ENCODE peak calls at places on chromosomes 12 and 14, in five cellular contexts. B, S, K, O and U are unnamed samples. For H3K4me1, the result is how much of the 10 kb centered on the place peaks cover.

GRCh38 chr14:50599700-50600444 is 39.9 kb downstream of the ATL1 start:
- DNase-seq in K (no peak), S (no peak), B (no peak), O (peak), U (no peak)

GRCh38 chr12:31896514-31897039 is 62.6 kb upstream of the RESF1 start:
- DNase-seq in B (peak), K (peak), O (peak), S (no peak), U (no peak)

GRCh38 chr12:11761869-11762567 is 112.5 kb downstream of the ETV6 start:
- DNase-seq in K (no peak), B (no peak), O (no peak), S (no peak), U (no peak)

GRCh38 chr12:66117242-66117641 is 13.3 kb downstream of the LLPH start:
- DNase-seq in K (no peak), B (no peak), S (no peak), O (no peak), U (no peak)

GRCh38 chr14:104583424-104584114 is 4.0 kb downstream of the C14orf180 start:
- DNase-seq in S (no peak), O (no peak), B (no peak), K (no peak), U (no peak)

GRCh38 chr14:85421166-85421877 is 108.6 kb upstream of the FLRT2 start:
- DNase-seq in O (peak), K (no peak), S (no peak), B (no peak), U (no peak)

GRCh38 chr14:59236195-59236594 is 47.7 kb downstream of the DAAM1 start:
- DNase-seq in B (peak), K (no peak), S (no peak), O (no peak), U (no peak)

GRCh38 chr14:75453817-75454434 is 26.1 kb downstream of the JDP2 start:
- DNase-seq in S (no peak), K (no peak), B (no peak), O (no peak), U (no peak)

GRCh38 chr12:12813120-12814101 is at the start of gene DDX47:
- DNase-seq in O (peak), S (no peak), K (peak), B (peak), U (peak)

GRCh38 chr14:105883066-105884005 is 357.0 kb downstream of the TMEM121 start:
- DNase-seq in B (peak), S (peak), O (no peak), K (no peak), U (peak)

GRCh38 chr14:25757364-25757763 is 707.4 kb upstream of the STXBP6 start:
- DNase-seq in S (no peak), K (no peak), O (no peak), B (no peak), U (no peak)

GRCh38 chr14:100045687-100046344 is 19.4 kb upstream of the EVL start:
- DNase-seq in O (no peak), S (no peak), B (no peak), K (no peak), U (no peak)

GRCh38 chr12:49094104-49094948 is at the start of gene DHH:
- DNase-seq in B (peak), S (no peak), O (no peak), K (peak), U (peak)

GRCh38 chr12:57726884-57727757 is 11.4 kb downstream of the AGAP2 start:
- DNase-seq in S (peak), K (peak), B (no peak), O (peak), U (peak)
- TF ChIP-seq CTCF in S (peak), K (no peak), B (peak), O (peak), U (no peak)

DNA sequence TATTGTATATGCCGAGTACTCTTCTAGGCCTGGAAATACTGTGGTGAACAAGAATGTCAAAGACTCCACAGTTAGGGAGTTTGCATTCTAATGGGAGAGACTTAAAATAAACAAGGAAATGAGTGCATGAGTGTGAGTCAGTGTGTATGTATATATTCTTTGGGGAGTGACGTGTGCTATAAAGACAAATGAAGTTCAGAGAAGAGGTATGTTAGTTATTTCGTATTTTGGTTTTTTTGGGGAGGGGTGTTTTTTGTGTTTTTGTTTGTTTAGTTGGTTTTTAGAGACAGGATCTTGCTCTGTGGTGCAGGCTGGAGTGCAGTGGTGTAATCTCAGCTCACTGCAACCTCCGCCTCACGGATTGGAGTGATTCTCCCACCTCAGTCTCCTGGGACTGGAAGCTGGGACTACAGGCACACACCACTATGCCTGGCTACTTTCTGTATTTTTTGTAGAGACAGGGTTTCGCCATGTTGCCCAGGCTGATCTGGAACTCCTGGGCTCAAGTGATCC is 74.3 kb downstream of the SRGAP1 start:
- DNase-seq in S (no peak), K (no peak), O (peak), B (no peak), U (no peak)
- H3K4me1 ChIP-seq in S (half or more), K (half or more), O (under half), B (under half), U (under half)

GRCh38 chr12:109293106-109293505 is 16.0 kb downstream of the FOXN4 start:
- DNase-seq in O (no peak), K (no peak), B (no peak), S (no peak), U (no peak)
- TF ChIP-seq CTCF in O (no peak), K (no peak), B (no peak), S (no peak), U (no peak)

GRCh38 chr12:108837680-108838079 is 19.7 kb downstream of the SSH1 start:
- DNase-seq in O (no peak), K (no peak), S (no peak), B (no peak), U (no peak)
- H3K4me1 ChIP-seq in O (half or more), K (half or more), S (half or more), B (under half), U (half or more)

DNA sequence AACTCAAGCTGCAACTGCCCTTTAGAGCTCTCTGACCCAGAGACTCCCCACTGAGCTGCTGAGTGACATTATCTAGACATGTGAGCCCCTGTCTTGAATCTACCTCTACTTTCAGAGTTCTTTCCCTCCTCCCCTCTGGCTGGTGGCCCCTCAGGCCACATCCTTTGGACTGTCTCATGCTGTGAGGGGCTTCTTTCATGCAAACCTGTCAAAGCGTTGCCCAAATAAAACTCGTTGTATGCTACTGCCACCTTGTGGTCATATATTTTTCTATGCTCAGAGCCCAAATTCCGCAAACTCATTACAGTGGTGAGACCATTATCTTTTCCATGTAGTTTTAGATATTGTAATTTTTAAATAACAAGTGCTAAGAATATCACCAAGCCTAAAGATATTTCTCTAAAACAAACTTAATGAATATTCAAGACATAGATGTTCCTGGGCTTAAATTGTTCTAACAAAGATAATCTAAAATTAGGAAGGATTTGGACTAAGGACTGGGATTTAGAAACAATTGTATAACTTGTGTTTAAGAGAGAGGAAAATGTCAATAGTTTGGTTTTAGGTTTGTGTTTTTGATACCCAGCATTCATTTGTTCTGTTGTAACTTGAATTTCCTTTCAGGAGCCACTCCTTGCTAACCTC is 338.0 kb downstream of the AACS start:
- DNase-seq in K (peak), O (peak), S (no peak), B (no peak), U (no peak)
- TF ChIP-seq CTCF in K (peak), O (peak), S (no peak), B (no peak), U (peak)

GRCh38 chr12:122190842-122191668 is 8.1 kb downstream of the LRRC43 start:
- DNase-seq in K (peak), O (peak), S (no peak), B (no peak), U (peak)
- H3K4me1 ChIP-seq in K (under half), O (under half), S (under half), B (under half), U (under half)

GRCh38 chr14:89307409-89307808 is 109.6 kb downstream of the FOXN3 start:
- DNase-seq in S (no peak), B (no peak), K (no peak), O (no peak), U (no peak)

GRCh38 chr14:89303452-89304435 is 113.3 kb downstream of the FOXN3 start:
- DNase-seq in S (no peak), B (peak), K (peak), O (peak), U (peak)

GRCh38 chr14:89308232-89308959 is 108.6 kb downstream of the FOXN3 start:
- DNase-seq in K (peak), S (no peak), B (no peak), O (peak), U (no peak)

GRCh38 chr14:89302396-89302950 is 114.6 kb downstream of the FOXN3 start:
- DNase-seq in O (no peak), B (no peak), K (no peak), S (no peak), U (no peak)

DNA sequence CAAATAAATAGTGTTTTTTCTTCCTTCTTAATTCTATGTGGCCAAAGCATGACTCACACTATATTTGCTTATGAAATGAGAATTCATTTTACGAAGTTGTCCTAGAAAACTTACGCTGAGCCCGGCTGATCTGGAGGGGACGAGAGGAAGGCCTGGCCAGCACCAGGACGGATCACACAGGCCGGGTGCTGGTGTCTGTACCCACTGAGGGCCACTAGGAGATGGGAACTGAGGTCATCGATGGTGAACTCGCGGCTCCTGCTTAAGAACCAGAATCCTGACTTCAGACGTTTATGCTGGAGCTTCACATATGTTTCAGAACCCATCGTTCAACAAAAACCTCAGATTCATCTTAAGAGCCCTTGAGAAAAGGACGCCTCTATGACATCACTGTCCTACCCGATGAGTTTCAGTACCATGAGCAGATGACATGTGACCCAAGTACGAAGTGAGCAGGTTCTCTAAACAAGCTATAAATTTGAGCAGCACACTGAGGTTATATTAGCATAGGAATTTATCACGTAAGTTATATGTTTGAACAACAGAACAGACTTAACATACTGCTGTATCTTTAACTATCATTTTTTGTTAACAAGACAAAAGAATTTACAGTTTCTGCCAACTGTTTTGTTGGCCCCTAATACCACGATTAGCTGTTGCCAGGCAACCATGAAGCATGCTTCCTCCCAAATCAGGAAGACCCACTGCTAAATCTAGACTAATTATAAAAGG is 111.9 kb downstream of the FOXN3 start:
- DNase-seq in S (no peak), K (peak), B (peak), O (peak), U (peak)
- TF ChIP-seq CTCF in S (no peak), K (no peak), B (no peak), O (no peak), U (no peak)